ENCODE peak calls at places on chromosomes 16 and 17, in ten cellular contexts. One of them, this sample, is unnamed.

GRCh38 chr17:68349157-68349556 is 57.9 kb downstream of the ARSG start:
- DNase-seq in stomach: no peak
- DNase-seq in Calu3: no peak
- DNase-seq in ascending aorta: no peak
- DNase-seq in HFFc6: no peak
- DNase-seq in GM12878: peak; percentile 43
- DNase-seq in lower lobe of right lung: no peak
- DNase-seq in fibroblast of villous mesenchyme: peak; percentile 22
- DNase-seq in fibroblast of the aortic adventitia: no peak
- DNase-seq in glutamatergic neuron: no peak
- DNase-seq in this sample: no peak

GRCh38 chr16:70553645-70554044 is 30.0 kb downstream of the SF3B3 start:
- DNase-seq in stomach: no peak
- DNase-seq in Calu3: no peak
- DNase-seq in ascending aorta: no peak
- DNase-seq in HFFc6: peak; percentile 88
- DNase-seq in GM12878: no peak
- DNase-seq in lower lobe of right lung: no peak
- DNase-seq in fibroblast of villous mesenchyme: peak; percentile 98
- DNase-seq in fibroblast of the aortic adventitia: peak; percentile 87
- DNase-seq in glutamatergic neuron: no peak
- DNase-seq in this sample: no peak

GRCh38 chr16:88803264-88803987 is at the start of gene CDT1:
- DNase-seq in stomach: peak; percentile 88
- DNase-seq in Calu3: peak; percentile 94
- DNase-seq in ascending aorta: peak; percentile 86
- DNase-seq in HFFc6: peak; percentile 55
- DNase-seq in GM12878: no peak
- DNase-seq in lower lobe of right lung: peak; percentile 89
- DNase-seq in fibroblast of villous mesenchyme: peak; percentile 74
- DNase-seq in fibroblast of the aortic adventitia: peak; percentile 68
- DNase-seq in glutamatergic neuron: peak; percentile 83
- DNase-seq in this sample: no peak

GRCh38 chr16:10678655-10679054 is 16.1 kb downstream of the TEKT5 start:
- DNase-seq in stomach: no peak
- DNase-seq in Calu3: no peak
- DNase-seq in ascending aorta: no peak
- DNase-seq in HFFc6: no peak
- DNase-seq in GM12878: no peak
- DNase-seq in lower lobe of right lung: no peak
- DNase-seq in fibroblast of villous mesenchyme: no peak
- DNase-seq in fibroblast of the aortic adventitia: no peak
- DNase-seq in glutamatergic neuron: no peak
- DNase-seq in this sample: no peak

GRCh38 chr17:37273419-37274051 is 102.2 kb upstream of the C17orf78 start:
- DNase-seq in stomach: no peak
- DNase-seq in Calu3: no peak
- DNase-seq in ascending aorta: no peak
- DNase-seq in HFFc6: peak; percentile 22
- DNase-seq in GM12878: no peak
- DNase-seq in lower lobe of right lung: no peak
- DNase-seq in fibroblast of villous mesenchyme: peak; percentile 99
- DNase-seq in fibroblast of the aortic adventitia: peak; percentile 46
- DNase-seq in glutamatergic neuron: peak; percentile 54
- DNase-seq in this sample: no peak

GRCh38 chr17:10936931-10937330 is 99.0 kb upstream of the PIRT start:
- DNase-seq in stomach: no peak
- DNase-seq in Calu3: no peak
- DNase-seq in ascending aorta: no peak
- DNase-seq in HFFc6: no peak
- DNase-seq in GM12878: no peak
- DNase-seq in lower lobe of right lung: no peak
- DNase-seq in fibroblast of villous mesenchyme: no peak
- DNase-seq in fibroblast of the aortic adventitia: no peak
- DNase-seq in glutamatergic neuron: no peak
- DNase-seq in this sample: no peak

GRCh38 chr17:46832945-46833839 is 14.7 kb upstream of the WNT3 start:
- DNase-seq in stomach: no peak
- DNase-seq in Calu3: no peak
- DNase-seq in ascending aorta: no peak
- DNase-seq in HFFc6: peak; percentile 82
- DNase-seq in GM12878: no peak
- DNase-seq in lower lobe of right lung: peak; percentile 37
- DNase-seq in fibroblast of villous mesenchyme: no peak
- DNase-seq in fibroblast of the aortic adventitia: peak; percentile 78
- DNase-seq in glutamatergic neuron: no peak
- DNase-seq in this sample: no peak

GRCh38 chr16:25481636-25482035 is 210.1 kb upstream of the HS3ST4 start:
- DNase-seq in stomach: no peak
- DNase-seq in Calu3: no peak
- DNase-seq in ascending aorta: no peak
- DNase-seq in HFFc6: no peak
- DNase-seq in GM12878: no peak
- DNase-seq in lower lobe of right lung: no peak
- DNase-seq in fibroblast of villous mesenchyme: no peak
- DNase-seq in fibroblast of the aortic adventitia: no peak
- DNase-seq in glutamatergic neuron: no peak
- DNase-seq in this sample: no peak

GRCh38 chr17:57537524-57538410 is 207.3 kb downstream of the CCDC182 start:
- DNase-seq in stomach: no peak
- DNase-seq in Calu3: no peak
- DNase-seq in ascending aorta: no peak
- DNase-seq in HFFc6: no peak
- DNase-seq in GM12878: no peak
- DNase-seq in lower lobe of right lung: no peak
- DNase-seq in fibroblast of villous mesenchyme: no peak
- DNase-seq in fibroblast of the aortic adventitia: no peak
- DNase-seq in glutamatergic neuron: no peak
- DNase-seq in this sample: no peak

DNA sequence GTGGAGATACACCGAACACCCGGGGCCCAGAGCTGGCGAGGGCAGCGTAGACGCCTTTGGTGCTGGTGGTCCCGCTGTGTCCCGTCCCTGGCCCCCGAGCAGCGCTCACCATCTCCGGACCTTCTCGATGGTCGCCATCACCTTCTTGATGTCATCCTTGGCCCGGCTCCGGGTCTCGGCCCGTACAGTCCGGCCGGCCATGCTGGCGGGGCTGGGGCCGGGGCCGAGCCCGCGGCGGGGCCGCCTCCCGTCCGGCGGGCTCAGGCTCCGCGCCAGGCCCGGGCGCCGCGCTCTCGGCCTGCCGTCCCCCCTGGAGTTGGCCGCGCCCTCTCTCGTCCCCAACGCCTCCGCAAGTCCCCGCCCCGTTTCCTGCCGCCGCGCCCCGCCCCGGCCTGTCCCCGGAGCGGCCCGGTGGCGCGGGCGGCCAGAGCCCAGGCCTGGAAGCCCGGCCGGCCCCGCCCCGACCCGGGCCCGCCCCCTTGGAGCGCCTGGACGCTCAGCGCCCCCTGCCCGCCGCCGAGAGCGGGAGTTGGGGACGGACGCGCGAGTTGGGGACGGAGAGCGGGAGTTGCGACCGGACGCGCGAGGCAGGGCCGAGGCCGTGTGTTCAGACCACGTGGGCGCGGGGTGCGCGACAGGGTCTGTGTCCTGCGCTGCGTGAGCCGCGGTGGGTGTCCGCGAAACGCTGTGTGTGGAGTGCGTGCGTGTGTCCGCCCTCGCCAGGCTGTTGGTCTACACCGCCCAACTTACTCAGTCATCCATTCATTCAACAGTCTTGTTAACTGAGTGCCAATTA is at the start of gene BCL7C:
- DNase-seq in stomach: peak; percentile 94
- DNase-seq in Calu3: peak; percentile 98
- DNase-seq in ascending aorta: peak; percentile 96
- DNase-seq in HFFc6: peak; percentile 80
- DNase-seq in GM12878: no peak
- DNase-seq in lower lobe of right lung: peak; percentile 96
- DNase-seq in fibroblast of villous mesenchyme: peak; percentile 92
- DNase-seq in fibroblast of the aortic adventitia: peak; percentile 70
- DNase-seq in glutamatergic neuron: peak; percentile 93
- DNase-seq in this sample: peak; percentile 98
- TF ChIP-seq CTCF in stomach: no peak
- TF ChIP-seq CTCF in Calu3: peak; percentile 34
- TF ChIP-seq CTCF in ascending aorta: peak; percentile 24
- TF ChIP-seq CTCF in HFFc6: peak; percentile 61
- TF ChIP-seq CTCF in GM12878: peak; percentile 26
- TF ChIP-seq CTCF in lower lobe of right lung: peak; percentile 37
- TF ChIP-seq CTCF in fibroblast of villous mesenchyme: peak; percentile 40
- TF ChIP-seq CTCF in fibroblast of the aortic adventitia: peak; percentile 50
- TF ChIP-seq CTCF in glutamatergic neuron: no peak
- TF ChIP-seq CTCF in this sample: peak; percentile 47

GRCh38 chr17:81481011-81481799 is 31.4 kb downstream of the ACTG1 start:
- DNase-seq in stomach: peak; percentile 78
- DNase-seq in Calu3: no peak
- DNase-seq in ascending aorta: peak; percentile 86
- DNase-seq in HFFc6: no peak
- DNase-seq in GM12878: no peak
- DNase-seq in lower lobe of right lung: peak; percentile 73
- DNase-seq in fibroblast of villous mesenchyme: peak; percentile 67
- DNase-seq in fibroblast of the aortic adventitia: peak; percentile 52
- DNase-seq in glutamatergic neuron: peak; percentile 82
- DNase-seq in this sample: no peak

GRCh38 chr17:81481815-81482505 is 30.6 kb downstream of the ACTG1 start:
- DNase-seq in stomach: no peak
- DNase-seq in Calu3: no peak
- DNase-seq in ascending aorta: no peak
- DNase-seq in HFFc6: no peak
- DNase-seq in GM12878: no peak
- DNase-seq in lower lobe of right lung: no peak
- DNase-seq in fibroblast of villous mesenchyme: no peak
- DNase-seq in fibroblast of the aortic adventitia: no peak
- DNase-seq in glutamatergic neuron: peak; percentile 21
- DNase-seq in this sample: no peak

GRCh38 chr17:81479672-81480071 is 32.9 kb downstream of the ACTG1 start:
- DNase-seq in stomach: no peak
- DNase-seq in Calu3: no peak
- DNase-seq in ascending aorta: no peak
- DNase-seq in HFFc6: no peak
- DNase-seq in GM12878: no peak
- DNase-seq in lower lobe of right lung: no peak
- DNase-seq in fibroblast of villous mesenchyme: no peak
- DNase-seq in fibroblast of the aortic adventitia: peak; percentile 16
- DNase-seq in glutamatergic neuron: no peak
- DNase-seq in this sample: no peak

GRCh38 chr17:81479175-81479574 is 33.4 kb downstream of the ACTG1 start:
- DNase-seq in stomach: no peak
- DNase-seq in Calu3: no peak
- DNase-seq in ascending aorta: no peak
- DNase-seq in HFFc6: no peak
- DNase-seq in GM12878: no peak
- DNase-seq in lower lobe of right lung: no peak
- DNase-seq in fibroblast of villous mesenchyme: no peak
- DNase-seq in fibroblast of the aortic adventitia: no peak
- DNase-seq in glutamatergic neuron: no peak
- DNase-seq in this sample: no peak

DNA sequence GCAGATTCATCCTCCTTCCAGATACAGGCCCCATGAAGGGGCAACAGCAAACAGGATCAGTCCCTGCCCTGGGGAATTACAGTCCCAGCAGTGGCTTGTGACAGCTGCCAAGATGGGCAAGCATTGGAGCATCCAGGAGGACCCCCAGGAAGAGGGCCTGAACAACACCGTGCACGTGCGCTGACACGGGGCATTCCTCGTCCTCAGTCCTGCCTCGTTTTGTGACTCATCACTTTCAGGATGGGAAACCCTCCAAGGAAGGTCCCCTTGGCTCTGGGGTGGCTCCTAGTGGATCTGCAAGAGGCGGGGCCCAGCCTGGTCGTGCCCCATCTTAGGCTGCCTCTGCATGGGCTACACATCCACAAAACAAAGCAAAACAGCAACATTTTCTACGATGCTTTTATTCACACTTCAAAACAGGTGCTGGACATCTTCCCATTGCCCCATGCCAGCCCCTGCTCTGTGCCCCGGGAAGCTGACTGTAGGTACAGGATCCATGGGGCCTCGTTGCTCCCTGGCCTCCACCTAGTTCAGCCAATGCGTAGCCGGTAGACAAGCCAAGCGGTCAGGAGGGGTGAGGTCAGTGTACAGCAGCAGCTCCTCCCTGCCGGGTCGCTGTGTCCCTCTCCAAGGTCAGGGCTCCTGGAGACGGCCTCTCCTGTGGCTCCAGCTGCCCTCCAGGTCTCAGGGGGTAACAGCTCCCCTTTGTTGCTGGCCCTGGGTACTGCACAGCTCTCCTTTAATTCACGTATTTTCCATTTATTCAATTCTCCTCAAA is 32.3 kb downstream of the ACTG1 start:
- DNase-seq in stomach: no peak
- DNase-seq in Calu3: no peak
- DNase-seq in ascending aorta: no peak
- DNase-seq in HFFc6: peak; percentile 67
- DNase-seq in GM12878: no peak
- DNase-seq in lower lobe of right lung: no peak
- DNase-seq in fibroblast of villous mesenchyme: peak; percentile 67
- DNase-seq in fibroblast of the aortic adventitia: peak; percentile 81
- DNase-seq in glutamatergic neuron: peak; percentile 41
- DNase-seq in this sample: peak; percentile 48
- TF ChIP-seq CTCF in stomach: no peak
- TF ChIP-seq CTCF in Calu3: no peak
- TF ChIP-seq CTCF in ascending aorta: no peak
- TF ChIP-seq CTCF in HFFc6: no peak
- TF ChIP-seq CTCF in GM12878: no peak
- TF ChIP-seq CTCF in lower lobe of right lung: no peak
- TF ChIP-seq CTCF in fibroblast of villous mesenchyme: no peak
- TF ChIP-seq CTCF in fibroblast of the aortic adventitia: peak; percentile 30
- TF ChIP-seq CTCF in glutamatergic neuron: no peak
- TF ChIP-seq CTCF in this sample: no peak

GRCh38 chr17:16351831-16352230 is 1.4 kb downstream of the CENPV start:
- DNase-seq in stomach: no peak
- DNase-seq in Calu3: no peak
- DNase-seq in ascending aorta: no peak
- DNase-seq in HFFc6: peak; percentile 15
- DNase-seq in GM12878: no peak
- DNase-seq in lower lobe of right lung: no peak
- DNase-seq in fibroblast of villous mesenchyme: peak; percentile 42
- DNase-seq in fibroblast of the aortic adventitia: peak; percentile 56
- DNase-seq in glutamatergic neuron: no peak
- DNase-seq in this sample: no peak
- TF ChIP-seq CTCF in stomach: no peak
- TF ChIP-seq CTCF in Calu3: no peak
- TF ChIP-seq CTCF in ascending aorta: no peak
- TF ChIP-seq CTCF in HFFc6: peak; percentile 9
- TF ChIP-seq CTCF in GM12878: no peak
- TF ChIP-seq CTCF in lower lobe of right lung: no peak
- TF ChIP-seq CTCF in fibroblast of villous mesenchyme: no peak
- TF ChIP-seq CTCF in fibroblast of the aortic adventitia: no peak
- TF ChIP-seq CTCF in glutamatergic neuron: no peak
- TF ChIP-seq CTCF in this sample: no peak

DNA sequence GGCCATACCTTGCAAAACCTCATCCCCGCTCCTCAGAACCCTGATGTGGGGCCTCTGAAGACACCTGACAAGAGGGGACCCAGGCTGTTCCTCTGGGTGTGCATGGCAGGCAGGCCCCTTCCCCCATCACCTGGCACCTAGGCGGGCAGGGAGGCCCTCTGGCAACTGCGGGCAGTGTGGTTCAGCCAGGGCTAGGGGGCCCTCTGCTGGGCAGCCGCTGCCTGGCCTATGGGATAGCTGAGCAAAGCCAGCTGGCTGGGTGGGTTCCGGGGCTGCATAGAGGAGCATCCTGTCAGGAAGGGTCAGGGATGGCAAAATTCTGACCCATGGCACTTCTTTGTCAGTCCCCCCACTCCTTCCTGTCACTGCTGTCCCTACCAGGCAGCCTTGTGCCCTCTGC is 228.7 kb upstream of the ASIC2 start:
- DNase-seq in stomach: no peak
- DNase-seq in Calu3: peak; percentile 45
- DNase-seq in ascending aorta: no peak
- DNase-seq in HFFc6: no peak
- DNase-seq in GM12878: no peak
- DNase-seq in lower lobe of right lung: no peak
- DNase-seq in fibroblast of villous mesenchyme: no peak
- DNase-seq in fibroblast of the aortic adventitia: no peak
- DNase-seq in glutamatergic neuron: peak; percentile 38
- DNase-seq in this sample: no peak
- TF ChIP-seq CTCF in stomach: no peak
- TF ChIP-seq CTCF in Calu3: no peak
- TF ChIP-seq CTCF in ascending aorta: no peak
- TF ChIP-seq CTCF in HFFc6: no peak
- TF ChIP-seq CTCF in GM12878: peak; percentile 26
- TF ChIP-seq CTCF in lower lobe of right lung: peak; percentile 42
- TF ChIP-seq CTCF in fibroblast of villous mesenchyme: peak; percentile 53
- TF ChIP-seq CTCF in fibroblast of the aortic adventitia: no peak
- TF ChIP-seq CTCF in glutamatergic neuron: no peak
- TF ChIP-seq CTCF in this sample: peak; percentile 30

This sample was measured in PC-9.